ENCODE peak calls at places on chromosomes 13 and 19, in ten cellular contexts. C is head of caudate nucleus; J is stimulated activated CD8-positive, alpha-beta memory T cell treated with anti-CD3 and anti-CD28 coated beads, Interleukin-4, amount 100 ng/mL, for 4 hours; T is GM18507; S is stimulated activated CD4-positive, alpha-beta T cell treated with anti-CD3 and anti-CD28 coated beads, Interleukin-4, amount 100 ng/mL, for 48 hours; P is neural crest cell; A is left ventricle myocardium inferior; I is activated naive CD4-positive, alpha-beta T cell treated with Interleukin-2 at 50 U/mL for 16 hours; Y is heart left ventricle; N is activated CD8-positive, alpha-beta memory T cell treated with anti-CD3 and anti-CD28 coated beads, Interleukin-2, amount 50 U/mL, for 4 hours. Z is an unnamed sample.
A peak's percentile ranks its signal among the peaks of the same experiment; 100 is the strongest.

GRCh38 chr19:53880716-53881481 is 1.1 kb upstream of the PRKCG start:
- DNase-seq in C (no peak), J (no peak), T (no peak), S (no peak), P (no peak), A (no peak), I (no peak), Y (no peak), N (no peak), Z (no peak)

GRCh38 chr19:12913871-12914690 is 5.0 kb downstream of the SYCE2 start:
- DNase-seq in C (peak; percentile 4), J (no peak), T (no peak), S (no peak), P (no peak), A (no peak), I (peak; percentile 42), Y (no peak), N (peak; percentile 47), Z (no peak)

GRCh38 chr13:113927661-113928581 is 46.0 kb downstream of the C13orf46 start:
- DNase-seq in C (no peak), J (no peak), T (no peak), S (no peak), P (no peak), A (peak; percentile 53), I (no peak), Y (peak; percentile 79), N (peak; percentile 9), Z (no peak)

GRCh38 chr19:3357362-3357730 is 9.0 kb upstream of the NFIC start:
- DNase-seq in C (no peak), J (no peak), T (no peak), S (no peak), P (no peak), A (no peak), I (peak; percentile 29), Y (no peak), N (no peak), Z (no peak)

GRCh38 chr19:33770107-33770506 is 26.6 kb upstream of the KCTD15 start:
- DNase-seq in C (no peak), J (no peak), T (no peak), S (no peak), P (no peak), A (no peak), I (no peak), Y (no peak), N (no peak), Z (no peak)

GRCh38 chr19:5108123-5108613 is 139.3 kb downstream of the KDM4B start:
- DNase-seq in C (no peak), J (no peak), T (no peak), S (no peak), P (no peak), A (no peak), I (no peak), Y (no peak), N (no peak), Z (no peak)

GRCh38 chr19:35351441-35352176 is 3.9 kb downstream of the FFAR1 start:
- DNase-seq in C (no peak), J (no peak), T (no peak), S (no peak), P (no peak), A (no peak), I (no peak), Y (peak; percentile 57), N (peak; percentile 13), Z (no peak)

GRCh38 chr13:82330499-82330898 is 1551.8 kb downstream of the SLITRK1 start:
- DNase-seq in C (no peak), J (no peak), T (no peak), S (no peak), P (no peak), A (no peak), I (no peak), Y (no peak), N (no peak), Z (no peak)

GRCh38 chr19:38989066-38989605 is 13.6 kb upstream of the FBXO17 start:
- DNase-seq in C (no peak), J (no peak), T (no peak), S (no peak), P (no peak), A (no peak), I (no peak), Y (no peak), N (no peak), Z (no peak)

GRCh38 chr13:45863716-45864590 is 12.4 kb upstream of the SIAH3 start:
- DNase-seq in C (peak; percentile 49), J (no peak), T (no peak), S (no peak), P (no peak), A (no peak), I (no peak), Y (no peak), N (no peak), Z (no peak)

GRCh38 chr19:48613024-48613851 is 1.6 kb downstream of the FAM83E start:
- DNase-seq in C (no peak), J (no peak), T (no peak), S (no peak), P (no peak), A (no peak), I (no peak), Y (no peak), N (no peak), Z (no peak)

GRCh38 chr19:48501961-48502719 is 9.5 kb downstream of the LMTK3 start:
- DNase-seq in C (peak; percentile 46), J (no peak), T (no peak), S (peak; percentile 65), P (no peak), A (no peak), I (peak; percentile 70), Y (no peak), N (peak; percentile 68), Z (no peak)

GRCh38 chr13:75378301-75378700 is 103.7 kb downstream of the TBC1D4 start:
- DNase-seq in C (no peak), J (no peak), T (no peak), S (no peak), P (no peak), A (no peak), I (no peak), Y (no peak), N (no peak), Z (no peak)

GRCh38 chr13:45086484-45086883 is 33.8 kb upstream of the GTF2F2 start:
- DNase-seq in C (no peak), J (no peak), T (no peak), S (no peak), P (no peak), A (no peak), I (no peak), Y (no peak), N (no peak), Z (no peak)

GRCh38 chr13:28955264-28955966 is 135.3 kb downstream of the MTUS2 start:
- DNase-seq in C (no peak), J (no peak), T (no peak), S (no peak), P (no peak), A (peak; percentile 43), I (no peak), Y (no peak), N (no peak), Z (no peak)

GRCh38 chr13:92345627-92346026 is 881.0 kb upstream of the GPC6 start:
- DNase-seq in C (no peak), J (no peak), T (no peak), S (no peak), P (no peak), A (no peak), I (no peak), Y (no peak), N (no peak), Z (no peak)

GRCh38 chr19:8648240-8648639 is 17.8 kb downstream of the NFILZ start:
- DNase-seq in C (no peak), J (no peak), T (no peak), S (no peak), P (no peak), A (no peak), I (no peak), Y (no peak), N (no peak), Z (no peak)

GRCh38 chr13:78609464-78610205 is 6.3 kb upstream of the POU4F1 start:
- DNase-seq in C (no peak), J (no peak), T (no peak), S (no peak), P (no peak), A (no peak), I (no peak), Y (no peak), N (no peak), Z (no peak)

GRCh38 chr13:37534181-37534580 is 64.4 kb downstream of the POSTN start:
- DNase-seq in C (no peak), J (no peak), T (no peak), S (no peak), P (no peak), A (no peak), I (no peak), Y (no peak), N (no peak), Z (no peak)

GRCh38 chr19:3507371-3508120 is 1.4 kb downstream of the FZR1 start:
- DNase-seq in C (no peak), J (no peak), T (no peak), S (no peak), P (no peak), A (no peak), I (peak; percentile 55), Y (no peak), N (peak; percentile 54), Z (no peak)

GRCh38 chr13:90868321-90868920 is 479.1 kb upstream of the MIR17HG start:
- DNase-seq in C (no peak), J (no peak), T (no peak), S (no peak), P (peak; percentile 41), A (no peak), I (no peak), Y (no peak), N (no peak), Z (peak; percentile 21)

GRCh38 chr19:6215701-6216235 is 64.0 kb downstream of the MLLT1 start:
- DNase-seq in C (no peak), J (no peak), T (no peak), S (no peak), P (no peak), A (no peak), I (no peak), Y (peak; percentile 58), N (no peak), Z (no peak)

GRCh38 chr13:25167775-25168174 is 4.3 kb downstream of the AMER2 start:
- DNase-seq in C (no peak), J (no peak), T (no peak), S (no peak), P (no peak), A (no peak), I (no peak), Y (no peak), N (no peak), Z (no peak)

GRCh38 chr19:42497492-42498226 is 30.6 kb downstream of the CEACAM1 start:
- DNase-seq in C (no peak), J (no peak), T (no peak), S (no peak), P (no peak), A (no peak), I (no peak), Y (no peak), N (no peak), Z (no peak)

GRCh38 chr13:31827707-31828106 is 88.4 kb downstream of the RXFP2 start:
- DNase-seq in C (no peak), J (no peak), T (no peak), S (no peak), P (no peak), A (no peak), I (no peak), Y (no peak), N (no peak), Z (no peak)

GRCh38 chr19:35995655-35995993 is 636 bp downstream of the SDHAF1 start:
- DNase-seq in C (no peak), J (no peak), T (no peak), S (no peak), P (no peak), A (peak; percentile 25), I (peak; percentile 36), Y (no peak), N (no peak), Z (no peak)